ENCODE peak calls at places on chromosomes 2 and 18, in seven cellular contexts. G is ascending aorta, E is right cardiac atrium, C is A549, V is mesenchymal stem cell, O is lower lobe of right lung, B is thoracic aorta. W is an unnamed sample.
A peak's percentile ranks its signal among the peaks of the same experiment; 100 is the strongest.

GRCh38 chr2:181885096-181885495 is 6.4 kb upstream of the ITPRID2 start:
- DNase-seq in G (no peak), E (no peak), C (no peak), V (no peak), O (no peak), B (no peak), W (no peak)

GRCh38 chr18:2967820-2968219 is 45.1 kb downstream of the LPIN2 start:
- DNase-seq in G (no peak), E (no peak), C (no peak), V (no peak), O (no peak), B (no peak), W (no peak)

GRCh38 chr18:59802031-59802430 is 97.8 kb upstream of the PMAIP1 start:
- DNase-seq in G (no peak), E (no peak), C (no peak), V (no peak), O (no peak), B (no peak), W (peak; percentile 52)

GRCh38 chr2:101255501-101255900 is 2.8 kb downstream of the CNOT11 start:
- DNase-seq in G (no peak), E (no peak), C (no peak), V (peak; percentile 24), O (no peak), B (no peak), W (no peak)

GRCh38 chr2:53778536-53779162 is 8.1 kb downstream of the ASB3 start:
- DNase-seq in G (no peak), E (no peak), C (no peak), V (no peak), O (no peak), B (no peak), W (no peak)

GRCh38 chr2:162242586-162243304 is 500 bp downstream of the FAP start:
- DNase-seq in G (no peak), E (no peak), C (no peak), V (peak; percentile 84), O (no peak), B (no peak), W (no peak)

GRCh38 chr2:8520791-8521344 is 161.0 kb upstream of the ID2 start:
- DNase-seq in G (no peak), E (peak; percentile 49), C (no peak), V (no peak), O (peak; percentile 44), B (no peak), W (no peak)

GRCh38 chr2:156883828-156884615 is 373.5 kb upstream of the GALNT5 start:
- DNase-seq in G (no peak), E (no peak), C (peak; percentile 62), V (peak; percentile 35), O (no peak), B (no peak), W (no peak)

GRCh38 chr18:8989855-8990254 is 112.6 kb upstream of the NDUFV2 start:
- DNase-seq in G (no peak), E (no peak), C (no peak), V (no peak), O (no peak), B (no peak), W (no peak)

GRCh38 chr2:142872900-142873724 is 4.4 kb upstream of the KYNU start:
- DNase-seq in G (no peak), E (no peak), C (peak; percentile 98), V (peak; percentile 97), O (no peak), B (no peak), W (no peak)

GRCh38 chr18:21450503-21450902 is 150.0 kb downstream of the ESCO1 start:
- DNase-seq in G (no peak), E (no peak), C (no peak), V (no peak), O (no peak), B (no peak), W (no peak)

GRCh38 chr18:21450913-21451312 is 149.6 kb downstream of the ESCO1 start:
- DNase-seq in G (no peak), E (no peak), C (no peak), V (no peak), O (no peak), B (no peak), W (no peak)

GRCh38 chr18:21444465-21445023 is 156.0 kb downstream of the ESCO1 start:
- DNase-seq in G (no peak), E (no peak), C (peak; percentile 69), V (peak; percentile 66), O (no peak), B (no peak), W (no peak)

GRCh38 chr18:21449367-21450250 is 150.9 kb downstream of the ESCO1 start:
- DNase-seq in G (no peak), E (no peak), C (no peak), V (no peak), O (no peak), B (no peak), W (no peak)

DNA sequence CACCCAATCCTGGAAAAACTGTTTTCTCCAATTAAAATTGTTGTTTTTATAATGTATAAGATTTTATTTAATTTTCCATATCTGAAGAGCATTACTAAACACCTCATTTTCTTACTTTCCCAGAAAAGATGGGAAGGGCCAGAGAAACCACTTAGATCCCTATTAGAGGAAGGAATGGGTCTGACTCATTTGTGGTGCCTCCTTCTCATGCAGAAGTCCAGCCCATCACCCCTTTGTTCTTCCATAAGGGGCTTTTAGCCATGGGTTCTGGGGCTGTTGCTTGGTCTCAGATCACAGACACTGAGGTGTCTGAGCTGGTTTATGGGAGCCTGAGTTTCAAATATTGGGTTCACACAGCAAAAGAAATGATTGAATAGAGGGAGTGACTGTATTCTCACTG is 152.2 kb downstream of the ESCO1 start:
- DNase-seq in G (no peak), E (no peak), C (no peak), V (peak; percentile 11), O (no peak), B (no peak), W (no peak)
- H3K27ac ChIP-seq in G (no peak overlapping the region), E (no peak overlapping the region), C (no peak overlapping the region), V (no peak overlapping the region), O (no peak overlapping the region), B (no peak overlapping the region), W (no peak overlapping the region)

GRCh38 chr2:239212553-239213419 is 188.0 kb downstream of the HDAC4 start:
- DNase-seq in G (no peak), E (no peak), C (no peak), V (no peak), O (no peak), B (no peak), W (no peak)
- H3K4me1 ChIP-seq in G (no peaks in the 10 kb centered on the region), E (peaks cover 9% of the 10 kb centered on the region), C (peaks cover 7% of the 10 kb centered on the region), V (peaks cover 3% of the 10 kb centered on the region), O (peaks cover 23% of the 10 kb centered on the region), B (peaks cover 16% of the 10 kb centered on the region), W (peaks cover 37% of the 10 kb centered on the region)

GRCh38 chr2:33482518-33482917 is 6.1 kb downstream of the RASGRP3 start:
- DNase-seq in G (no peak), E (no peak), C (no peak), V (no peak), O (no peak), B (no peak), W (no peak)

GRCh38 chr2:33488715-33489540 is 12.5 kb downstream of the RASGRP3 start:
- DNase-seq in G (no peak), E (no peak), C (no peak), V (no peak), O (no peak), B (no peak), W (no peak)

GRCh38 chr2:33486544-33486943 is 10.1 kb downstream of the RASGRP3 start:
- DNase-seq in G (no peak), E (no peak), C (no peak), V (no peak), O (no peak), B (no peak), W (no peak)

GRCh38 chr2:33488178-33488690 is 11.8 kb downstream of the RASGRP3 start:
- DNase-seq in G (no peak), E (no peak), C (no peak), V (no peak), O (no peak), B (no peak), W (no peak)

DNA sequence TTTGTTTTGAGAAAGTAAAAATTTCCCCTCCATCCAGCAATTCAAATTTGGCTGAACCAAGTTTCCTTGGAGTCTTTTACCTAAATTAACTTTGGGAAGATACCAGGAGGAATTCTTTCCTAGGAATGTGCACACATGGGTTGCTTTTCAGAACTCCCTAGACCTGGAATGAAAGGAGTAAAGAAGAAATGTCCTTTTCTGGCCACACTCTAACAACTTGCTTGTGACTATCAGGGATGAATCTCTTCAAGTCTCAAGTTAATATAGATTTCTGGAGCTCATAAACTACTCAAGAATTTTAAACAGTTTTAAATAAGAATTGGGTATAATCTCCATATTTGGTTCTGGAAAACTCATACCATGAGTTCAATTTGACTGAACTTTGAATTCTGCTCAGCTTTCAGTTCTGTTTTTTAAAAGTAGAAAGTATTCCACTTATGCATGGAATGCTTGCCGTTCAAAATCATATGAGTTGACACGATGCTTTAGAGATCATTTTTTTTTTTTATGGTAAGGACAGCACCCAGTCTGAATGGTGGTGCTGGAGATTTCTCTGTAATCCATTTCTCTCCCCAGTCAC is 7.7 kb downstream of the RASGRP3 start:
- DNase-seq in G (no peak), E (no peak), C (no peak), V (no peak), O (no peak), B (no peak), W (no peak)
- H3K4me3 ChIP-seq in G (no peak overlapping the region), E (no peak overlapping the region), C (no peak overlapping the region), V (no peak overlapping the region), O (no peak overlapping the region), B (peak overlapping the region; percentile 25), W (no peak overlapping the region)

GRCh38 chr18:48155856-48156255 is 225.4 kb upstream of the SMAD2 start:
- DNase-seq in G (peak; percentile 9), E (no peak), C (no peak), V (no peak), O (no peak), B (no peak), W (no peak)

GRCh38 chr18:48151421-48152095 is 221.1 kb upstream of the SMAD2 start:
- DNase-seq in G (no peak), E (no peak), C (no peak), V (no peak), O (no peak), B (no peak), W (no peak)

GRCh38 chr18:48152549-48152948 is 222.1 kb upstream of the SMAD2 start:
- DNase-seq in G (no peak), E (no peak), C (no peak), V (peak; percentile 86), O (no peak), B (no peak), W (no peak)

GRCh38 chr18:48157956-48158355 is 227.5 kb upstream of the SMAD2 start:
- DNase-seq in G (peak; percentile 44), E (no peak), C (no peak), V (no peak), O (no peak), B (no peak), W (no peak)

DNA sequence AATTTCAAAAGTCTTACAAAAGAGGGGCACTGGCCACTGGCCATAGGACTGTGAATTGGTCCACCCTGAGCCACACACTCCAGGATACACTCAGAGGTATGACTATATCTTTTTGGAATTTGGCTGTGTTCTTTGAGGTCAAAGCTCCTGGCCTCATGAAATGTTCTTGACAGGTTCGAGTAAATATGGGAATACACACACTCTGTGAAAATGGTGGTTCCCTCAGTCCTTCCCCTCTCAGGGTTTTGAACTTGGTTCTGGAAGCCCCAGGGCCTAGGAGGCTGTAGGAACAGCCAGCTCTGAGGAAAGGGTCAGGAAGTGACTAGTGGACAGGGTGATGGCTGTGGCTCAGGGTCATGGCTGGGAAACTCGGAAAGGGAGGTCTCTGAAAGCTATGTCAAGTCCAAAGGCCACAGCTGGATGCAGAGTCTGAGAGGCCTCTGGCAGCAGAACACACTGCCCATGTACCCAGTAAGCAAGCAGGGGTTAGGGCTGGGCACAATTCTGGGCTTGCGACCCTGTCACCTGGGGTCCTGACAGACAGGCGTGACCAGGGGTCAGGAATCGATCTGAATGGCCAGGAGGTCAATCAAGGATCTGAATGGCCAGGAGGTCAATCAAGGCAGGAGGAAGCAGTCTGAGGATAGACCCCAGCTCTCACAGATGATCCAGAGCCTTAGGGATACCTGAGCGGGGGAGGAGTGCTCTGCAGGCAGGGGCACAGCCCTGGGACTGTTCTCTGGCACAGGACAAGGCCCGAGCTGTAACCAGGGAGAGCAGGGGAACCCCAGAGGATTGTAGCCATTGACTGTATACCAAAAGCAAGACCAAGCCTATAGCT is 223.4 kb upstream of the SMAD2 start:
- DNase-seq in G (peak; percentile 83), E (no peak), C (peak; percentile 9), V (peak; percentile 65), O (no peak), B (no peak), W (no peak)
- H3K27ac ChIP-seq in G (peak overlapping the region; percentile 27), E (no peak overlapping the region), C (peak overlapping the region; percentile 50), V (no peak overlapping the region), O (peak overlapping the region; percentile 37), B (peak overlapping the region; percentile 54), W (no peak overlapping the region)